ENCODE peak calls at places on chromosomes 3 and 15, in ten cellular contexts. O is CD4-positive, alpha-beta memory T cell; X is tibial artery; F is Peyer's patch; T is A549; H is sigmoid colon; Y is upper lobe of right lung; Z is heart left ventricle; A is breast epithelium; S is left ventricle myocardium inferior. I is an unnamed sample. For H3K4me1, the result is how much of the 10 kb centered on the place peaks cover.

GRCh38 chr3:61666032-61666431 is 104.7 kb downstream of the PTPRG start:
- DNase-seq in H (no peak), T (no peak), X (no peak), Y (no peak), Z (no peak), O (no peak), A (no peak), F (no peak), S (no peak), I (no peak)

GRCh38 chr3:45962033-45962432 is 18.8 kb downstream of the CXCR6 start:
- DNase-seq in A (no peak), F (no peak), Y (no peak), T (no peak), X (no peak), O (no peak), H (no peak), S (no peak), Z (no peak), I (no peak)

GRCh38 chr15:42042602-42043400 is 22.0 kb upstream of the PLA2G4E start:
- DNase-seq in T (no peak), X (no peak), Y (no peak), Z (no peak), O (no peak), S (no peak), H (no peak), A (no peak), F (no peak), I (no peak)

GRCh38 chr3:100416176-100416575 is 14.8 kb downstream of the LNP1 start:
- DNase-seq in X (no peak), S (no peak), H (no peak), F (no peak), T (no peak), Z (no peak), A (no peak), Y (no peak), O (no peak), I (no peak)

GRCh38 chr3:66499881-66500574 is 794 bp downstream of the LRIG1 start:
- DNase-seq in A (peak), Z (peak), Y (peak), T (peak), O (peak), S (peak), X (peak), H (peak), F (peak), I (peak)

GRCh38 chr3:146274833-146275232 is 23.9 kb upstream of the PLSCR4 start:
- DNase-seq in O (no peak), S (no peak), Z (no peak), X (no peak), H (no peak), A (no peak), Y (no peak), F (no peak), T (no peak), I (no peak)

GRCh38 chr3:27345493-27345892 is 23.7 kb downstream of the NEK10 start:
- DNase-seq in Z (no peak), H (no peak), T (no peak), O (peak), A (no peak), F (no peak), S (no peak), X (no peak), Y (no peak), I (no peak)

GRCh38 chr3:37943631-37944242 is 46.8 kb upstream of the VILL start:
- DNase-seq in F (no peak), Z (no peak), S (no peak), H (peak), Y (no peak), A (no peak), T (no peak), O (no peak), X (no peak), I (no peak)

GRCh38 chr3:66478923-66479322 is 21.9 kb downstream of the LRIG1 start:
- DNase-seq in S (no peak), T (no peak), X (no peak), F (no peak), O (no peak), Y (no peak), A (no peak), H (no peak), Z (no peak), I (no peak)

GRCh38 chr3:184733181-184733580 is 21.3 kb upstream of the MAGEF1 start:
- DNase-seq in T (no peak), X (no peak), Z (no peak), Y (no peak), S (no peak), O (no peak), H (no peak), A (no peak), F (no peak), I (no peak)

GRCh38 chr15:41923424-41923999 is 29.7 kb upstream of the SPTBN5 start:
- DNase-seq in S (no peak), F (no peak), Z (no peak), O (no peak), H (no peak), X (no peak), T (no peak), A (no peak), Y (peak), I (no peak)

GRCh38 chr3:141796436-141797166 is 33.4 kb downstream of the GRK7 start:
- DNase-seq in O (peak), Y (no peak), S (no peak), F (no peak), X (no peak), Z (no peak), A (no peak), H (no peak), T (no peak), I (peak)

GRCh38 chr15:83106994-83107840 is at the start of gene TM6SF1:
- DNase-seq in F (no peak), H (no peak), Z (no peak), T (no peak), O (no peak), X (no peak), Y (peak), A (no peak), S (no peak), I (no peak)

GRCh38 chr3:124701687-124702086 is 28.6 kb upstream of the UMPS start:
- DNase-seq in H (no peak), T (no peak), S (no peak), O (no peak), F (no peak), X (no peak), A (no peak), Z (no peak), Y (no peak), I (no peak)

DNA sequence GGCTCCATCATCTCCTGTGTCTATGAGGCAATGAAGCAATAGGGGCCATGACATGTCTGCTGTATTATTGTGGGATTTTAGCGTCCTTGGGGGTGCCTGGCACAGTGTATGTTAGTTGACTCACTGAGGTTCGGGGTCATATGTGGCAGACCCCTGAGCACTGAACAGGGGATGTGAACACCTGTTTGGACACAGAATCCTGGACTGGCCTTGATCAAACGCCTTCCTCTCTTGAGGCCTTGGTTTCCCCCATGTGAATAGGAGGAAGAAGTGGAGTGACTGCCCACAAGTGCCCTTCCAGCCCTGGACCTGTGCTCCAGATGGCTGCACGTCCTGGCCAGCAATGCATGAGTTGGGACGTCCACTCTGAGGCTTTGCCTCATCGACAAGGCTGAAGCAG is 84.2 kb downstream of the HMG20A start:
- DNase-seq in A (no peak), O (no peak), T (no peak), X (no peak), Y (no peak), H (peak), Z (no peak), S (no peak), F (no peak), I (no peak)
- H3K4me1 ChIP-seq in A (under half), O (under half), T (under half), X (under half), Y (under half), H (under half), Z (under half), S (half or more), F (under half), I (under half)

GRCh38 chr3:71450162-71450561 is 133.4 kb downstream of the FOXP1 start:
- DNase-seq in Z (no peak), H (no peak), O (no peak), Y (no peak), T (no peak), A (no peak), S (no peak), X (no peak), F (no peak), I (no peak)
- H3K4me1 ChIP-seq in Z (under half), H (under half), O (half or more), Y (under half), T (under half), A (under half), S (under half), X (under half), F (under half), I (half or more)

DNA sequence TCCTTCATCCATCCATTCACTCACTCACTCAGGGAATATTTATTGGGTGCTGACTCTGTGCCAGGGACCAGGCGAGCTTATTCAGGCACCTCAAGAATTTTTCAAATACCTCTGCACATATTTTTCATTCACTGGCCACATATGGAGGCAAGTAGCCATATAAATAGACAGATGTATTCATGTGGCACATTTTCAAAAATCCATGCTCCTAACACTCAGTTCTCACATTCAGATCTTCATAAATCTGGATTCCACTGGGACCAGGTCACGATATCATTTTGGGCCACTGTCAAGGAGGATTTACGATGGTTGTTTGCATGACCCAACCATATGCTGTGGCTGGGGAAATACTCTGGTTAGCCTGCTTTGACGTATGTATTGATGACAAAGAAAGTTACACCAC is 241.8 kb upstream of the LRTM1 start:
- DNase-seq in Z (no peak), F (no peak), A (no peak), Y (no peak), S (no peak), X (no peak), H (no peak), O (no peak), T (no peak), I (no peak)
- H3K4me1 ChIP-seq in Z (under half), F (under half), A (under half), Y (under half), S (under half), X (under half), H (under half), O (under half), T (under half), I (under half)

GRCh38 chr15:34613997-34614396 is 30.5 kb upstream of the GOLGA8B start:
- DNase-seq in H (no peak), F (no peak), T (no peak), Y (no peak), A (no peak), X (no peak), O (no peak), Z (no peak), S (no peak), I (no peak)
- H3K4me1 ChIP-seq in H (under half), F (under half), T (under half), Y (under half), A (under half), X (under half), O (under half), Z (under half), S (under half), I (under half)

GRCh38 chr15:66130496-66131014 is 123.0 kb downstream of the MEGF11 start:
- DNase-seq in O (no peak), X (no peak), Z (no peak), H (no peak), A (no peak), F (no peak), T (no peak), Y (no peak), S (no peak), I (no peak)
- H3K4me1 ChIP-seq in O (under half), X (under half), Z (under half), H (under half), A (under half), F (under half), T (under half), Y (under half), S (under half), I (under half)

DNA sequence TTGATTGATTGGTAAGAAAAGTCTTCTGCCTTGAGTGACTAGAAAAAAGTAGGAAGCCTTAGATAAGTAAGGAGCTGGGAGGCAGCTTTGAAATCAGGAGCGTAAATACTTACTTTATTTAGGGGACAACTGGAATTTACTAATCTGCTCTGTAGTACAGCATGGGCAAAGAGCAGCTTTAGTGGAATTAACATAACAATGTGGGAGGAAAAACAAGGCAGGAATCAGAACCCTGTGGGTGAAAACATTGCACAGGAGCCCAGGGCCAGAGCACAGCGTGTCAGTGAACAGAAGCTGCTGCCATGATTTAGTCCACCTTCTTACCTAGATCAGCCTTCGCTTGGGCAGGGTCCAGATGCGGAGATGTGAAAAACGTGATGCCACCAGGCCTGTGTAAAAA is 14.6 kb downstream of the FMN1 start:
- DNase-seq in Z (no peak), H (no peak), O (no peak), X (no peak), Y (no peak), S (no peak), A (no peak), F (no peak), T (no peak), I (no peak)
- H3K4me1 ChIP-seq in Z (under half), H (under half), O (under half), X (under half), Y (under half), S (under half), A (under half), F (under half), T (under half), I (under half)

GRCh38 chr3:177195242-177195940 is 1.9 kb downstream of the TBL1XR1 start:
- DNase-seq in S (no peak), O (peak), Z (no peak), F (no peak), A (no peak), Y (no peak), X (no peak), H (no peak), T (peak), I (no peak)

GRCh38 chr3:177196473-177197040 is 725 bp downstream of the TBL1XR1 start:
- DNase-seq in X (no peak), Y (peak), T (peak), A (peak), S (no peak), Z (no peak), O (peak), F (peak), H (peak), I (peak)

GRCh38 chr3:177194319-177194718 is 3.0 kb downstream of the TBL1XR1 start:
- DNase-seq in Z (no peak), F (no peak), H (no peak), Y (no peak), X (no peak), T (no peak), O (no peak), A (no peak), S (no peak), I (no peak)

GRCh38 chr3:177197041-177197933 is at the start of gene TBL1XR1:
- DNase-seq in H (peak), Y (peak), T (peak), X (peak), S (peak), Z (peak), O (peak), F (peak), A (peak), I (peak)

DNA sequence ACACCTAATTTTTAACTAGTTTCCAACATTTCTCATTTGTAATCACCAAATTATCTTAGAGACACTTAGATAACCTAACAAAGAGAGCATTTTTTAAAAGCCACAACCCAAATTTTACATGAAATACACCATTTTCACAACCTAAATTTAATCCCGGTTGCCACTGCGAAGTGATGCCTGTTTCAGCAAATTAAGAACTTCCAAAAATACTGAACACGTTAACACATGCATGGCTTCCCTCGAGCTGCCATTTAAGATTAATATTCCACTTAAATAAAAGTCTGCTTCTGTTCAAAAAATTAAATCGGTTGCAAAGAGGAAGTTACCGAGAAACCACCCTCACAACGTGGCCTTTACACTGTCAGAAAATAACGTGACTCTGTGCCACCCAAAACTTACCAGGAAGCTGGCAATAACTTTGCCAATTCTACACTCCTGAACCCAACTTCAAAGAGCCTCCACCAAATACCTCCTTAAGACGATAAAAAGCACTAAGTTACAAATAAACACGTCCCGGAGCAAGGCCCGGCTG is 1.3 kb downstream of the TBL1XR1 start:
- DNase-seq in Z (no peak), Y (no peak), O (peak), F (no peak), S (no peak), T (no peak), H (no peak), A (no peak), X (no peak), I (peak)
- H3K4me1 ChIP-seq in Z (under half), Y (under half), O (half or more), F (under half), S (half or more), T (under half), H (under half), A (under half), X (under half), I (under half)

GRCh38 chr3:133572158-133573053 is 1.1 kb upstream of the CDV3 start:
- DNase-seq in Y (no peak), T (no peak), H (no peak), A (no peak), F (no peak), O (no peak), X (no peak), S (no peak), Z (no peak), I (no peak)
- H3K4me1 ChIP-seq in Y (under half), T (half or more), H (under half), A (under half), F (under half), O (under half), X (under half), S (half or more), Z (under half), I (under half)

I was measured in naive thymus-derived CD4-positive, alpha-beta T cell.